ENCODE peak calls at places on chromosomes 16 and 17, in ten cellular contexts. M, P, W, X, R, A, V, L, U and S are unnamed samples.

GRCh38 chr16:28984619-28985135 is at the start of gene LAT:
- DNase-seq in R (no peak), V (no peak), X (peak), L (peak), U (no peak), P (no peak), A (no peak), M (no peak), W (no peak), S (no peak)

GRCh38 chr17:50768348-50768761 is 1.0 kb upstream of the ANKRD40CL start:
- DNase-seq in X (no peak), V (no peak), R (no peak), W (no peak), M (peak), P (no peak), L (no peak), A (no peak), U (no peak), S (no peak)

GRCh38 chr16:89583895-89584644 is 8.5 kb downstream of the CPNE7 start:
- DNase-seq in L (no peak), U (no peak), R (no peak), P (no peak), W (no peak), A (no peak), M (no peak), V (no peak), X (no peak), S (no peak)

GRCh38 chr16:50972899-50973298 is 178.2 kb downstream of the SALL1 start:
- DNase-seq in P (no peak), V (no peak), W (no peak), X (no peak), A (no peak), U (no peak), L (no peak), M (no peak), R (peak), S (no peak)

GRCh38 chr16:89918453-89919347 is at the start of gene MC1R:
- DNase-seq in W (no peak), L (peak), V (peak), R (peak), M (no peak), U (peak), P (no peak), X (no peak), A (no peak), S (no peak)

GRCh38 chr16:88628512-88628974 is 9.8 kb upstream of the IL17C start:
- DNase-seq in L (no peak), U (peak), R (no peak), X (no peak), V (peak), P (no peak), A (no peak), W (no peak), M (no peak), S (peak)

GRCh38 chr16:7713244-7713643 is 380.6 kb downstream of the RBFOX1 start:
- DNase-seq in M (no peak), W (no peak), P (no peak), X (no peak), V (no peak), R (no peak), A (no peak), U (no peak), L (no peak), S (no peak)

GRCh38 chr16:55701442-55702319 is 45.9 kb downstream of the SLC6A2 start:
- DNase-seq in L (peak), M (peak), R (peak), V (peak), P (no peak), A (peak), X (peak), U (peak), W (peak), S (peak)

GRCh38 chr16:529012-529575 is 1.6 kb downstream of the CAPN15 start:
- DNase-seq in V (peak), W (no peak), U (no peak), A (no peak), M (no peak), L (no peak), P (no peak), X (no peak), R (no peak), S (no peak)

GRCh38 chr17:10041287-10041612 is 136.2 kb upstream of the RCVRN start:
- DNase-seq in W (no peak), P (no peak), L (no peak), U (no peak), V (no peak), A (no peak), X (no peak), R (no peak), M (no peak), S (no peak)

GRCh38 chr17:7989781-7990655 is 12.4 kb upstream of the GUCY2D start:
- DNase-seq in A (peak), U (peak), R (peak), W (peak), M (peak), L (peak), P (peak), X (peak), V (peak), S (peak)